ENCODE peak calls at places on chromosomes 3 and 15, in four cellular contexts. P is HFFc6, M is psoas muscle, B is CD14-positive monocyte. O is an unnamed sample.

GRCh38 chr3:151346292-151346691 is 16.9 kb upstream of the P2RY13 start:
- DNase-seq in B (no peak), P (no peak), M (no peak), O (peak; percentile 82)

GRCh38 chr15:42696626-42697025 is 40.3 kb downstream of the CDAN1 start:
- DNase-seq in P (no peak), B (no peak), M (no peak), O (no peak)

GRCh38 chr3:184316792-184317191 is 2.4 kb downstream of the EIF4G1 start:
- DNase-seq in M (no peak), B (no peak), P (no peak), O (no peak)

GRCh38 chr3:150972379-150972985 is at the start of gene CLRN1:
- DNase-seq in B (no peak), P (no peak), M (no peak), O (no peak)

GRCh38 chr15:25710184-25710583 is 152.9 kb downstream of the ATP10A start:
- DNase-seq in B (no peak), P (no peak), M (peak; percentile 73), O (no peak)

GRCh38 chr3:186235554-186235953 is 126.5 kb downstream of the DGKG start:
- DNase-seq in M (no peak), P (no peak), B (no peak), O (no peak)

GRCh38 chr15:80875568-80875967 is 96.4 kb downstream of the CEMIP start:
- DNase-seq in B (no peak), M (no peak), P (no peak), O (no peak)

GRCh38 chr15:70777156-70777926 is 14.0 kb upstream of the UACA start:
- DNase-seq in B (peak; percentile 61), P (peak; percentile 37), M (no peak), O (peak; percentile 9)

GRCh38 chr3:177827517-177828249 is 630.4 kb upstream of the TBL1XR1 start:
- DNase-seq in B (no peak), P (peak; percentile 67), M (no peak), O (no peak)

GRCh38 chr3:56839784-56840724 is 38.3 kb upstream of the ARHGEF3 start:
- DNase-seq in B (no peak), P (peak; percentile 85), M (no peak), O (no peak)

GRCh38 chr15:58951388-58952060 is 18.0 kb upstream of the SLTM start:
- DNase-seq in M (no peak), B (no peak), P (peak; percentile 62), O (no peak)

GRCh38 chr15:78308422-78309021 is 9.1 kb upstream of the SKIC8 start:
- DNase-seq in P (peak; percentile 38), B (peak; percentile 66), M (peak; percentile 79), O (peak; percentile 32)

GRCh38 chr15:78956937-78957336 is 12.1 kb upstream of the CTSH start:
- DNase-seq in P (no peak), M (no peak), B (no peak), O (no peak)

GRCh38 chr15:75431250-75431649 is 20.2 kb downstream of the SIN3A start:
- DNase-seq in B (no peak), M (no peak), P (no peak), O (no peak)

GRCh38 chr15:76987276-76987675 is 7.7 kb upstream of the PSTPIP1 start:
- DNase-seq in P (no peak), M (no peak), B (no peak), O (no peak)

GRCh38 chr15:88909956-88910831 is 3.0 kb downstream of the MFGE8 start:
- DNase-seq in B (no peak), M (peak; percentile 82), P (no peak), O (no peak)

GRCh38 chr3:107452436-107452835 is 70.3 kb upstream of the BBX start:
- DNase-seq in M (no peak), B (no peak), P (peak; percentile 44), O (no peak)

GRCh38 chr15:70494861-70495571 is 268.3 kb downstream of the UACA start:
- DNase-seq in B (peak; percentile 74), P (peak; percentile 97), M (no peak), O (no peak)

DNA sequence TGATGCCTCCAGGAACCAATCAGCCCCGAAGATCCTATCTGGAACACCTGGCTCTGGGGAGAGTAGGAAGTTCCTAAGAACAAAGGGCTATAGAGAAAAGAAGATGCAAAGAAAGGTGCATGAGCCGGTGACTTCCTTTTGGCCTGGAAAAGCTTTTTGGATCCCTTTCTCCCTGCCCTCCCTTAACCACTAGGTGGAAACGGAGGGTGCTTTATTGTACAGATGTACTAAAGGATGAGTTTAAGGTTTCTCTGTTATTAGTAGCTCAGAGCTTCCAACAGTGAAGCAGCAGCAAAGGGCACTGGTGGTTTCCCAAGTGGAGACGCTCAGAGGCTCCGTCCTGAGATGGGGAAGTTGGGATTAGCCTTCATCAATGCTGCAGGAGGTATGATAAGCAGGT is 6.0 kb upstream of the ADGRG7 start:
- DNase-seq in M (no peak), B (no peak), P (peak; percentile 29), O (no peak)
- TF ChIP-seq CTCF in M (peak; percentile 9), B (no peak), P (peak; percentile 72), O (peak; percentile 7)

GRCh38 chr3:128408693-128409620 is 57.7 kb downstream of the DNAJB8 start:
- DNase-seq in B (no peak), M (no peak), P (no peak), O (peak; percentile 5)
- TF ChIP-seq CTCF in B (no peak), M (no peak), P (peak; percentile 52), O (no peak)

DNA sequence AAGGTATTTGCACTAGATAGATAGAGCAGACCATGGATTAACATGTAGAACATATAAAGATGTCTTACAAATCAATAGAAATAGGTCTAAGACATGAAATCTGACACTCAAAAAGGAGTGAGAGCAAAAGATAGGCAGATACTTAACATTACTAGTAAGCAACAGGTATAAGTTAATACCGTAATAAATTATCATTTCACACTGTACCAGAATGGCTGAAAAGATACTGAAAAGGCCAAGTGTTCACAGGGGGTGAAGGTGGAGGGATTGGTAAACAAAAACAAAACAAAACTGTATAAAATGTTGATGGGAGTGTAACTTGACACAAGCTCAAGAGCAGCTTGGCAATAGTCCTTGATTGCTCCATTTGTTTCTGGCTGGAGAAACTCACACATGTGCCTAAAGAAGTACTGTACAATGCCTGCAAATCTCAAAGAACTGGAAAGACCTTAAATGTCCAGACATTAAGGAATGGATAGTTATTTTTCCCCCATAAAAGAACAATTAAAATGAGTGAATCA is 3.5 kb downstream of the NSMCE3 start:
- DNase-seq in B (no peak), P (no peak), M (no peak), O (no peak)
- TF ChIP-seq CTCF in B (no peak), P (no peak), M (no peak), O (no peak)

DNA sequence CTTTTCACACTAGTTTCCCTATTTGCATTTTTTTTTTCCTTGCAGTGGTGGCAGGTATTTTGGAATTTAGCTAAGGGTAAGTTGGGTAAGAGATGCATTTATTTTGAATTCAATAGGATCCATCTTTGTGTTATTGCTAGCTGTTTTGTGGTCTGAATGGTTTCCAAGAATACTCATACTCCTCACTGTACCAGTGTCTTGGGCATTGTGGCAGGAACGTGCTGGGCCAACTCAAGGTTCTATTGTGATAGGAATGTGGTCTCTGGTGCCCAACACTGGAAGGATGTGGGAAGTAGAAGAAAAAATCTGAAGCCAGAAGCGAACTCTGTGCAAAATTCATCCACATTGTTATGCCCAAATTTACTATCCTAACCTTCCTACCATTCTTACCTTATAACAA is 135.6 kb downstream of the RBMS3 start:
- DNase-seq in P (no peak), M (no peak), B (no peak), O (no peak)
- TF ChIP-seq CTCF in P (no peak), M (no peak), B (no peak), O (no peak)

GRCh38 chr3:16290007-16290826 is 25.2 kb downstream of the OXNAD1 start:
- DNase-seq in P (peak; percentile 50), M (no peak), B (no peak), O (peak; percentile 56)
- TF ChIP-seq CTCF in P (peak; percentile 90), M (peak; percentile 81), B (peak; percentile 84), O (peak; percentile 29)

GRCh38 chr3:76107935-76108570 is 322.7 kb upstream of the ZNF717 start:
- DNase-seq in M (no peak), B (no peak), P (peak; percentile 3), O (peak; percentile 6)
- TF ChIP-seq CTCF in M (peak; percentile 37), B (peak; percentile 14), P (peak; percentile 77), O (peak; percentile 51)

DNA sequence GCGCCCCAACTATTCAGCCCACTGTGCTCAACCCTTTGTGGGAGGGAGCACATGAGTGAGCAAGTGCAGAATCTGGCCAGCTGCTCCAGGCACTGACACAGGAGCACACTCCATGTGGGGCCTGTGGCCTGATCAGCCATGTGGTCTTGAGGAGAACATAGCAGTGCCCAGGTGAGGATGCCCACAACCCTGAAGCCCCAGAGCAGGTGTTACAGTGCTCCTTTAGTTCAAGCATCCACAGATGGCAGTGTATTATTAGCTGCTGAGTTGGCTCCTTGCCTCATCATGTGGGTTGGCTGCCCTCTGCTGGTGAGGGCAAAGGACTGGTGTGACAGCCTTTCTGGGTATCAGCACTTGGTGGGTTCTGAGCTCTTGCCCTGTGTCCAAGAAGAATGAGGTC is 1588.2 kb downstream of the SI start:
- DNase-seq in P (no peak), M (no peak), B (no peak), O (peak; percentile 13)
- TF ChIP-seq CTCF in P (peak; percentile 75), M (peak; percentile 17), B (no peak), O (peak; percentile 59)

DNA sequence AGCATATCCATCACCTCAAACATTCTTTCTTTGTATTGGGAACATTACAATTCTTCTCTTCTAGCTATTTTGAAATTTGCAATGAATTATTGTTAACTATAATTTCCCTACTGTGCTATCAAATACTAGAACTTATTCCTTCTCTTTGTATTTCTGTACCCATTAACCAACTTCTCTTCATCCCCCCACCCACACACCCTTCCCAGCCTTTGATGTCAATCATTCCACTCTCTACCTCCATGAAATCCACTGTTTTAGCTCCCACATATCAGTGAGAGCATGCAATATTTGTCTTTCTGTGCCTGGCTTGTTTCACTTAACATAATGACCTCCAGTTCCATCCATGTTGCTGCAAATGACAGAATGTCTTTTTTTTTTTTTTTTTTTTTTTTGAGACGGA is 30.6 kb downstream of the MRAS start:
- DNase-seq in P (no peak), M (no peak), B (no peak), O (no peak)
- TF ChIP-seq CTCF in P (no peak), M (no peak), B (no peak), O (no peak)